ENCODE peak calls at places on chromosomes 5 and 9, in six cellular contexts. One of them, this sample, is unnamed.

GRCh38 chr9:96293481-96293880 is 8.5 kb downstream of the HSD17B3 start:
- DNase-seq in activated naive CD8-positive, alpha-beta T cell treated with anti-CD3 and anti-CD28 coated beads, Interleukin-2, amount 50 U/mL, for 24 hours: no peak
- DNase-seq in GM06990: no peak
- DNase-seq in gastrocnemius medialis: no peak
- DNase-seq in SHP77: no peak
- DNase-seq in activated CD4-positive, CD25-positive, alpha-beta regulatory T cell treated with anti-CD3 and anti-CD28 coated beads, Interleukin-2, amount 50 U/mL, for 72 hours: no peak
- DNase-seq in this sample: no peak

GRCh38 chr5:66015296-66015960 is 89.1 kb downstream of the ERBIN start:
- DNase-seq in SHP77: no peak
- DNase-seq in gastrocnemius medialis: no peak
- DNase-seq in activated naive CD8-positive, alpha-beta T cell treated with anti-CD3 and anti-CD28 coated beads, Interleukin-2, amount 50 U/mL, for 24 hours: no peak
- DNase-seq in GM06990: no peak
- DNase-seq in activated CD4-positive, CD25-positive, alpha-beta regulatory T cell treated with anti-CD3 and anti-CD28 coated beads, Interleukin-2, amount 50 U/mL, for 72 hours: no peak
- DNase-seq in this sample: no peak

GRCh38 chr5:16857635-16858034 is 78.5 kb downstream of the MYO10 start:
- DNase-seq in activated CD4-positive, CD25-positive, alpha-beta regulatory T cell treated with anti-CD3 and anti-CD28 coated beads, Interleukin-2, amount 50 U/mL, for 72 hours: no peak
- DNase-seq in SHP77: no peak
- DNase-seq in activated naive CD8-positive, alpha-beta T cell treated with anti-CD3 and anti-CD28 coated beads, Interleukin-2, amount 50 U/mL, for 24 hours: no peak
- DNase-seq in GM06990: no peak
- DNase-seq in gastrocnemius medialis: no peak
- DNase-seq in this sample: no peak

GRCh38 chr5:67063791-67064190 is 132.8 kb downstream of the CD180 start:
- DNase-seq in activated CD4-positive, CD25-positive, alpha-beta regulatory T cell treated with anti-CD3 and anti-CD28 coated beads, Interleukin-2, amount 50 U/mL, for 72 hours: no peak
- DNase-seq in SHP77: no peak
- DNase-seq in activated naive CD8-positive, alpha-beta T cell treated with anti-CD3 and anti-CD28 coated beads, Interleukin-2, amount 50 U/mL, for 24 hours: no peak
- DNase-seq in gastrocnemius medialis: no peak
- DNase-seq in GM06990: no peak
- DNase-seq in this sample: no peak

GRCh38 chr9:69744688-69745380 is 15.0 kb downstream of the PTAR1 start:
- DNase-seq in activated naive CD8-positive, alpha-beta T cell treated with anti-CD3 and anti-CD28 coated beads, Interleukin-2, amount 50 U/mL, for 24 hours: no peak
- DNase-seq in activated CD4-positive, CD25-positive, alpha-beta regulatory T cell treated with anti-CD3 and anti-CD28 coated beads, Interleukin-2, amount 50 U/mL, for 72 hours: no peak
- DNase-seq in SHP77: no peak
- DNase-seq in GM06990: no peak
- DNase-seq in gastrocnemius medialis: no peak
- DNase-seq in this sample: no peak

GRCh38 chr5:59092758-59093157 is 509.9 kb downstream of the RAB3C start:
- DNase-seq in activated naive CD8-positive, alpha-beta T cell treated with anti-CD3 and anti-CD28 coated beads, Interleukin-2, amount 50 U/mL, for 24 hours: no peak
- DNase-seq in gastrocnemius medialis: no peak
- DNase-seq in SHP77: peak; percentile 8
- DNase-seq in activated CD4-positive, CD25-positive, alpha-beta regulatory T cell treated with anti-CD3 and anti-CD28 coated beads, Interleukin-2, amount 50 U/mL, for 72 hours: no peak
- DNase-seq in GM06990: no peak
- DNase-seq in this sample: no peak

GRCh38 chr9:117258201-117258866 is 156.5 kb downstream of the ASTN2 start:
- DNase-seq in activated CD4-positive, CD25-positive, alpha-beta regulatory T cell treated with anti-CD3 and anti-CD28 coated beads, Interleukin-2, amount 50 U/mL, for 72 hours: no peak
- DNase-seq in SHP77: no peak
- DNase-seq in GM06990: no peak
- DNase-seq in activated naive CD8-positive, alpha-beta T cell treated with anti-CD3 and anti-CD28 coated beads, Interleukin-2, amount 50 U/mL, for 24 hours: no peak
- DNase-seq in gastrocnemius medialis: no peak
- DNase-seq in this sample: no peak

GRCh38 chr5:111238826-111239225 is 14.6 kb downstream of the CAMK4 start:
- DNase-seq in activated CD4-positive, CD25-positive, alpha-beta regulatory T cell treated with anti-CD3 and anti-CD28 coated beads, Interleukin-2, amount 50 U/mL, for 72 hours: no peak
- DNase-seq in gastrocnemius medialis: no peak
- DNase-seq in GM06990: no peak
- DNase-seq in activated naive CD8-positive, alpha-beta T cell treated with anti-CD3 and anti-CD28 coated beads, Interleukin-2, amount 50 U/mL, for 24 hours: no peak
- DNase-seq in SHP77: no peak
- DNase-seq in this sample: no peak

GRCh38 chr5:179416114-179416730 is 71.0 kb upstream of the ADAMTS2 start:
- DNase-seq in activated CD4-positive, CD25-positive, alpha-beta regulatory T cell treated with anti-CD3 and anti-CD28 coated beads, Interleukin-2, amount 50 U/mL, for 72 hours: no peak
- DNase-seq in GM06990: no peak
- DNase-seq in activated naive CD8-positive, alpha-beta T cell treated with anti-CD3 and anti-CD28 coated beads, Interleukin-2, amount 50 U/mL, for 24 hours: no peak
- DNase-seq in SHP77: no peak
- DNase-seq in gastrocnemius medialis: no peak
- DNase-seq in this sample: no peak

GRCh38 chr5:40410939-40411635 is 268.6 kb upstream of the PTGER4 start:
- DNase-seq in activated naive CD8-positive, alpha-beta T cell treated with anti-CD3 and anti-CD28 coated beads, Interleukin-2, amount 50 U/mL, for 24 hours: no peak
- DNase-seq in SHP77: no peak
- DNase-seq in GM06990: no peak
- DNase-seq in activated CD4-positive, CD25-positive, alpha-beta regulatory T cell treated with anti-CD3 and anti-CD28 coated beads, Interleukin-2, amount 50 U/mL, for 72 hours: no peak
- DNase-seq in gastrocnemius medialis: no peak
- DNase-seq in this sample: no peak

GRCh38 chr5:34627794-34628193 is 28.3 kb upstream of the RAI14 start:
- DNase-seq in activated naive CD8-positive, alpha-beta T cell treated with anti-CD3 and anti-CD28 coated beads, Interleukin-2, amount 50 U/mL, for 24 hours: no peak
- DNase-seq in GM06990: no peak
- DNase-seq in activated CD4-positive, CD25-positive, alpha-beta regulatory T cell treated with anti-CD3 and anti-CD28 coated beads, Interleukin-2, amount 50 U/mL, for 72 hours: no peak
- DNase-seq in SHP77: no peak
- DNase-seq in gastrocnemius medialis: no peak
- DNase-seq in this sample: no peak

GRCh38 chr5:133831506-133832224 is 136.8 kb downstream of the C5orf15 start:
- DNase-seq in GM06990: no peak
- DNase-seq in activated CD4-positive, CD25-positive, alpha-beta regulatory T cell treated with anti-CD3 and anti-CD28 coated beads, Interleukin-2, amount 50 U/mL, for 72 hours: no peak
- DNase-seq in SHP77: no peak
- DNase-seq in activated naive CD8-positive, alpha-beta T cell treated with anti-CD3 and anti-CD28 coated beads, Interleukin-2, amount 50 U/mL, for 24 hours: no peak
- DNase-seq in gastrocnemius medialis: no peak
- DNase-seq in this sample: no peak

GRCh38 chr5:7068156-7068555 is 327.8 kb upstream of the ADCY2 start:
- DNase-seq in activated CD4-positive, CD25-positive, alpha-beta regulatory T cell treated with anti-CD3 and anti-CD28 coated beads, Interleukin-2, amount 50 U/mL, for 72 hours: no peak
- DNase-seq in activated naive CD8-positive, alpha-beta T cell treated with anti-CD3 and anti-CD28 coated beads, Interleukin-2, amount 50 U/mL, for 24 hours: no peak
- DNase-seq in SHP77: no peak
- DNase-seq in gastrocnemius medialis: no peak
- DNase-seq in GM06990: no peak
- DNase-seq in this sample: no peak

GRCh38 chr5:123283031-123283430 is 140.2 kb downstream of the CEP120 start:
- DNase-seq in gastrocnemius medialis: no peak
- DNase-seq in GM06990: no peak
- DNase-seq in SHP77: no peak
- DNase-seq in activated CD4-positive, CD25-positive, alpha-beta regulatory T cell treated with anti-CD3 and anti-CD28 coated beads, Interleukin-2, amount 50 U/mL, for 72 hours: no peak
- DNase-seq in activated naive CD8-positive, alpha-beta T cell treated with anti-CD3 and anti-CD28 coated beads, Interleukin-2, amount 50 U/mL, for 24 hours: no peak
- DNase-seq in this sample: no peak

GRCh38 chr9:77601476-77602056 is 46.6 kb downstream of the GNA14 start:
- DNase-seq in GM06990: no peak
- DNase-seq in activated CD4-positive, CD25-positive, alpha-beta regulatory T cell treated with anti-CD3 and anti-CD28 coated beads, Interleukin-2, amount 50 U/mL, for 72 hours: no peak
- DNase-seq in activated naive CD8-positive, alpha-beta T cell treated with anti-CD3 and anti-CD28 coated beads, Interleukin-2, amount 50 U/mL, for 24 hours: no peak
- DNase-seq in gastrocnemius medialis: no peak
- DNase-seq in SHP77: no peak
- DNase-seq in this sample: no peak

GRCh38 chr5:38540348-38540747 is 16.1 kb downstream of the LIFR start:
- DNase-seq in activated CD4-positive, CD25-positive, alpha-beta regulatory T cell treated with anti-CD3 and anti-CD28 coated beads, Interleukin-2, amount 50 U/mL, for 72 hours: no peak
- DNase-seq in SHP77: peak; percentile 92
- DNase-seq in GM06990: no peak
- DNase-seq in gastrocnemius medialis: peak; percentile 90
- DNase-seq in activated naive CD8-positive, alpha-beta T cell treated with anti-CD3 and anti-CD28 coated beads, Interleukin-2, amount 50 U/mL, for 24 hours: no peak
- DNase-seq in this sample: peak; percentile 85

GRCh38 chr5:52915176-52915875 is 73.8 kb upstream of the ITGA2 start:
- DNase-seq in gastrocnemius medialis: no peak
- DNase-seq in SHP77: peak; percentile 44
- DNase-seq in GM06990: peak; percentile 13
- DNase-seq in activated CD4-positive, CD25-positive, alpha-beta regulatory T cell treated with anti-CD3 and anti-CD28 coated beads, Interleukin-2, amount 50 U/mL, for 72 hours: peak; percentile 31
- DNase-seq in activated naive CD8-positive, alpha-beta T cell treated with anti-CD3 and anti-CD28 coated beads, Interleukin-2, amount 50 U/mL, for 24 hours: peak; percentile 37
- DNase-seq in this sample: peak; percentile 18

GRCh38 chr9:91047529-91047928 is 245.9 kb downstream of the SYK start:
- DNase-seq in activated CD4-positive, CD25-positive, alpha-beta regulatory T cell treated with anti-CD3 and anti-CD28 coated beads, Interleukin-2, amount 50 U/mL, for 72 hours: no peak
- DNase-seq in gastrocnemius medialis: peak; percentile 58
- DNase-seq in GM06990: no peak
- DNase-seq in SHP77: no peak
- DNase-seq in activated naive CD8-positive, alpha-beta T cell treated with anti-CD3 and anti-CD28 coated beads, Interleukin-2, amount 50 U/mL, for 24 hours: peak; percentile 55
- DNase-seq in this sample: no peak

GRCh38 chr5:41772785-41773442 is 97.3 kb downstream of the OXCT1 start:
- DNase-seq in activated CD4-positive, CD25-positive, alpha-beta regulatory T cell treated with anti-CD3 and anti-CD28 coated beads, Interleukin-2, amount 50 U/mL, for 72 hours: no peak
- DNase-seq in SHP77: no peak
- DNase-seq in gastrocnemius medialis: no peak
- DNase-seq in GM06990: no peak
- DNase-seq in activated naive CD8-positive, alpha-beta T cell treated with anti-CD3 and anti-CD28 coated beads, Interleukin-2, amount 50 U/mL, for 24 hours: no peak
- DNase-seq in this sample: no peak

GRCh38 chr5:546376-546908 is 22.2 kb upstream of the SLC9A3 start:
- DNase-seq in GM06990: no peak
- DNase-seq in gastrocnemius medialis: no peak
- DNase-seq in SHP77: no peak
- DNase-seq in activated CD4-positive, CD25-positive, alpha-beta regulatory T cell treated with anti-CD3 and anti-CD28 coated beads, Interleukin-2, amount 50 U/mL, for 72 hours: no peak
- DNase-seq in activated naive CD8-positive, alpha-beta T cell treated with anti-CD3 and anti-CD28 coated beads, Interleukin-2, amount 50 U/mL, for 24 hours: no peak
- DNase-seq in this sample: no peak

GRCh38 chr5:27308151-27308550 is 269.8 kb upstream of the CDH9 start:
- DNase-seq in gastrocnemius medialis: no peak
- DNase-seq in GM06990: no peak
- DNase-seq in activated naive CD8-positive, alpha-beta T cell treated with anti-CD3 and anti-CD28 coated beads, Interleukin-2, amount 50 U/mL, for 24 hours: no peak
- DNase-seq in activated CD4-positive, CD25-positive, alpha-beta regulatory T cell treated with anti-CD3 and anti-CD28 coated beads, Interleukin-2, amount 50 U/mL, for 72 hours: no peak
- DNase-seq in SHP77: no peak
- DNase-seq in this sample: no peak

GRCh38 chr5:118628672-118629354 is 359.5 kb downstream of the DTWD2 start:
- DNase-seq in SHP77: no peak
- DNase-seq in activated naive CD8-positive, alpha-beta T cell treated with anti-CD3 and anti-CD28 coated beads, Interleukin-2, amount 50 U/mL, for 24 hours: no peak
- DNase-seq in activated CD4-positive, CD25-positive, alpha-beta regulatory T cell treated with anti-CD3 and anti-CD28 coated beads, Interleukin-2, amount 50 U/mL, for 72 hours: no peak
- DNase-seq in GM06990: no peak
- DNase-seq in gastrocnemius medialis: no peak
- DNase-seq in this sample: no peak